ENCODE peak calls at places on chromosome 7, in eight cellular contexts. P is NCI-H187; Q is H7; T is COR-L47; R is stimulated activated CD8-positive, alpha-beta memory T cell treated with anti-CD3 and anti-CD28 coated beads, Interleukin-7, amount 100 ng/mL, for 4 hours; B is ELR; H is hypothalamus; E is activated naive CD8-positive, alpha-beta T cell treated with anti-CD3 and anti-CD28 coated beads, Interleukin-2, amount 50 U/mL, for 24 hours. A is an unnamed sample.

GRCh38 chr7:25851332-25852248 is 300.4 kb upstream of the NFE2L3 start:
- DNase-seq in B (peak), H (peak), Q (peak), E (peak), P (peak), T (peak), R (no peak), A (peak)

GRCh38 chr7:101442426-101443070 is 79.9 kb downstream of the COL26A1 start:
- DNase-seq in R (no peak), B (no peak), Q (no peak), H (no peak), P (no peak), T (no peak), E (no peak), A (no peak)

GRCh38 chr7:126718419-126718818 is 534.3 kb downstream of the GRM8 start:
- DNase-seq in P (peak), Q (no peak), B (no peak), T (no peak), E (no peak), H (no peak), R (no peak), A (no peak)

GRCh38 chr7:94996331-94996730 is 88.9 kb downstream of the PPP1R9A start:
- DNase-seq in Q (no peak), T (no peak), P (no peak), E (no peak), B (no peak), H (no peak), R (no peak), A (no peak)

GRCh38 chr7:1014681-1015080 is 29.7 kb upstream of the GPR146 start:
- DNase-seq in H (no peak), T (no peak), E (no peak), R (no peak), B (no peak), P (no peak), Q (no peak), A (no peak)

GRCh38 chr7:106031271-106032029 is 68.4 kb downstream of the CDHR3 start:
- DNase-seq in H (no peak), T (peak), B (no peak), Q (peak), E (no peak), R (no peak), P (no peak), A (peak)

GRCh38 chr7:82152858-82153257 is 290.7 kb downstream of the CACNA2D1 start:
- DNase-seq in P (no peak), R (no peak), E (no peak), B (no peak), T (no peak), H (no peak), Q (no peak), A (no peak)

GRCh38 chr7:81693080-81693479 is 76.8 kb downstream of the HGF start:
- DNase-seq in B (no peak), H (no peak), E (no peak), P (no peak), R (no peak), T (no peak), Q (no peak), A (no peak)

GRCh38 chr7:156585926-156586325 is 54.6 kb upstream of the RNF32 start:
- DNase-seq in P (no peak), E (no peak), R (no peak), H (no peak), B (no peak), T (no peak), Q (no peak), A (no peak)

GRCh38 chr7:138603549-138604324 is 97.4 kb downstream of the SVOPL start:
- DNase-seq in R (no peak), E (no peak), T (no peak), H (no peak), P (no peak), Q (no peak), B (no peak), A (no peak)

GRCh38 chr7:1536768-1537630 is 6.5 kb downstream of the MAFK start:
- DNase-seq in B (peak), P (no peak), E (no peak), R (no peak), T (no peak), Q (peak), H (no peak), A (no peak)

GRCh38 chr7:91491868-91492267 is 227.6 kb downstream of the FZD1 start:
- DNase-seq in E (no peak), R (no peak), T (no peak), P (no peak), H (no peak), B (no peak), Q (no peak), A (no peak)

GRCh38 chr7:32881074-32881982 is 10.2 kb downstream of the KBTBD2 start:
- DNase-seq in E (no peak), B (peak), Q (no peak), H (no peak), R (no peak), P (no peak), T (no peak), A (no peak)

GRCh38 chr7:105849122-105849855 is 27.1 kb downstream of the ATXN7L1 start:
- DNase-seq in P (no peak), B (peak), T (no peak), Q (peak), R (peak), E (peak), H (no peak), A (no peak)

GRCh38 chr7:136056827-136057226 is 79.7 kb upstream of the MTPN start:
- DNase-seq in R (no peak), T (no peak), Q (no peak), H (no peak), E (no peak), P (no peak), B (no peak), A (no peak)

GRCh38 chr7:121579639-121580038 is 183.5 kb upstream of the FAM3C start:
- DNase-seq in B (no peak), T (no peak), Q (no peak), H (no peak), R (no peak), P (no peak), E (no peak), A (no peak)

GRCh38 chr7:6558837-6559236 is 7.6 kb upstream of the GRID2IP start:
- DNase-seq in T (peak), R (no peak), E (peak), H (no peak), Q (peak), P (no peak), B (peak), A (no peak)

GRCh38 chr7:146503844-146504243 is 387.2 kb downstream of the CNTNAP2 start:
- DNase-seq in P (no peak), E (no peak), B (no peak), H (no peak), Q (no peak), T (peak), R (no peak), A (no peak)

GRCh38 chr7:44432381-44432977 is 58.0 kb downstream of the NUDCD3 start:
- DNase-seq in R (no peak), B (no peak), Q (no peak), E (no peak), P (no peak), H (no peak), T (no peak), A (no peak)

GRCh38 chr7:71682181-71682580 is 550.2 kb downstream of the GALNT17 start:
- DNase-seq in P (no peak), Q (peak), E (no peak), H (no peak), R (no peak), B (no peak), T (no peak), A (no peak)

GRCh38 chr7:151060416-151061234 is 1.2 kb downstream of the SLC4A2 start:
- DNase-seq in H (peak), P (no peak), R (no peak), Q (peak), B (peak), E (peak), T (peak), A (peak)

GRCh38 chr7:141785711-141786552 is 4.1 kb upstream of the TAS2R5 start:
- DNase-seq in H (no peak), T (peak), E (peak), P (peak), B (peak), R (peak), Q (peak), A (no peak)

GRCh38 chr7:88002617-88003016 is 68.6 kb downstream of the ADAM22 start:
- DNase-seq in P (no peak), H (no peak), B (no peak), T (no peak), R (no peak), E (no peak), Q (no peak), A (no peak)

GRCh38 chr7:157205438-157205837 is 66.7 kb downstream of the UBE3C start:
- DNase-seq in H (no peak), P (no peak), E (no peak), R (no peak), T (no peak), Q (no peak), B (no peak), A (no peak)

GRCh38 chr7:99928994-99929729 is at the start of gene GJC3:
- DNase-seq in E (peak), H (no peak), T (peak), B (peak), P (no peak), R (no peak), Q (peak), A (peak)

GRCh38 chr7:9937944-9938631 is 1035.6 kb upstream of the PHF14 start:
- DNase-seq in B (no peak), H (no peak), P (no peak), T (peak), R (no peak), E (no peak), Q (no peak), A (no peak)

GRCh38 chr7:127907638-127908040 is 123.6 kb downstream of the LRRC4 start:
- DNase-seq in Q (no peak), R (no peak), P (no peak), E (no peak), B (peak), H (no peak), T (no peak), A (no peak)

GRCh38 chr7:129780257-129781127 is 169.0 kb downstream of the NRF1 start:
- DNase-seq in Q (peak), E (peak), H (no peak), R (peak), P (peak), T (peak), B (peak), A (no peak)

GRCh38 chr7:46515844-46516590 is 594.9 kb upstream of the IGFBP3 start:
- DNase-seq in P (no peak), Q (no peak), H (no peak), R (no peak), B (no peak), T (no peak), E (no peak), A (no peak)

GRCh38 chr7:112013262-112013661 is 192.9 kb downstream of the DOCK4 start:
- DNase-seq in T (no peak), E (no peak), B (no peak), H (no peak), Q (no peak), P (no peak), R (no peak), A (no peak)

GRCh38 chr7:91541641-91542040 is 277.4 kb downstream of the FZD1 start:
- DNase-seq in T (no peak), B (no peak), H (no peak), E (no peak), R (no peak), Q (no peak), P (no peak), A (no peak)

GRCh38 chr7:1275685-1276424 is 43.2 kb downstream of the UNCX start:
- DNase-seq in B (no peak), Q (no peak), E (no peak), R (no peak), H (no peak), P (no peak), T (peak), A (no peak)

GRCh38 chr7:130277763-130278643 is 11.3 kb downstream of the CPA2 start:
- DNase-seq in P (peak), R (no peak), T (peak), E (no peak), Q (peak), B (peak), H (no peak), A (peak)

GRCh38 chr7:30330134-30331111 is 46.0 kb downstream of the ZNRF2 start:
- DNase-seq in H (no peak), B (no peak), P (peak), Q (no peak), R (peak), E (no peak), T (no peak), A (no peak)

GRCh38 chr7:42745357-42746022 is 166.4 kb downstream of the C7orf25 start:
- DNase-seq in B (peak), E (peak), H (no peak), T (no peak), R (no peak), Q (no peak), P (no peak), A (no peak)

GRCh38 chr7:2180081-2180480 is 52.7 kb downstream of the MAD1L1 start:
- DNase-seq in T (no peak), P (no peak), Q (no peak), R (no peak), H (no peak), B (no peak), E (no peak), A (no peak)

A was measured in nucleus accumbens.